ENCODE peak calls at places on chromosomes 1 and 21, in six cellular contexts. One of them, this sample, is unnamed. For H3K4me1 and H3K36me3, the result is how much of the 10 kb centered on the place peaks cover.

GRCh38 chr1:67313934-67314671 is 6.4 kb downstream of the IL12RB2 start:
- DNase-seq in prostate gland: no peak
- DNase-seq in heart left ventricle: no peak
- DNase-seq in IMR-90: no peak
- DNase-seq in tibial nerve: no peak
- DNase-seq in transverse colon: no peak
- DNase-seq in this sample: no peak

GRCh38 chr1:221741364-221741970 is 422 bp downstream of the DUSP10 start:
- DNase-seq in prostate gland: no peak
- DNase-seq in heart left ventricle: peak
- DNase-seq in IMR-90: peak
- DNase-seq in tibial nerve: no peak
- DNase-seq in transverse colon: peak
- DNase-seq in this sample: peak

GRCh38 chr1:3237994-3238704 is 169.1 kb downstream of the PRDM16 start:
- DNase-seq in prostate gland: no peak
- DNase-seq in heart left ventricle: no peak
- DNase-seq in IMR-90: no peak
- DNase-seq in tibial nerve: no peak
- DNase-seq in transverse colon: no peak
- DNase-seq in this sample: no peak

GRCh38 chr1:184970691-184971161 is 3.6 kb downstream of the NIBAN1 start:
- DNase-seq in prostate gland: no peak
- DNase-seq in heart left ventricle: no peak
- DNase-seq in IMR-90: peak
- DNase-seq in tibial nerve: no peak
- DNase-seq in transverse colon: no peak
- DNase-seq in this sample: no peak

GRCh38 chr1:226798427-226799411 is 59.6 kb upstream of the ITPKB start:
- DNase-seq in prostate gland: no peak
- DNase-seq in heart left ventricle: no peak
- DNase-seq in IMR-90: no peak
- DNase-seq in tibial nerve: no peak
- DNase-seq in transverse colon: peak
- DNase-seq in this sample: peak

GRCh38 chr1:67880056-67880601 is 46.9 kb upstream of the GNG12 start:
- DNase-seq in prostate gland: no peak
- DNase-seq in heart left ventricle: no peak
- DNase-seq in IMR-90: peak
- DNase-seq in tibial nerve: no peak
- DNase-seq in transverse colon: no peak
- DNase-seq in this sample: no peak

GRCh38 chr1:6077506-6077905 is 31.8 kb downstream of the KCNAB2 start:
- DNase-seq in prostate gland: no peak
- DNase-seq in heart left ventricle: no peak
- DNase-seq in IMR-90: no peak
- DNase-seq in tibial nerve: no peak
- DNase-seq in transverse colon: no peak
- DNase-seq in this sample: no peak

GRCh38 chr1:244074559-244075171 is 23.6 kb downstream of the ZBTB18 start:
- DNase-seq in prostate gland: no peak
- DNase-seq in heart left ventricle: no peak
- DNase-seq in IMR-90: no peak
- DNase-seq in tibial nerve: no peak
- DNase-seq in transverse colon: peak
- DNase-seq in this sample: no peak

GRCh38 chr1:21944261-21945074 is 7.4 kb upstream of the HSPG2 start:
- DNase-seq in prostate gland: peak
- DNase-seq in heart left ventricle: no peak
- DNase-seq in IMR-90: no peak
- DNase-seq in tibial nerve: no peak
- DNase-seq in transverse colon: no peak
- DNase-seq in this sample: no peak

GRCh38 chr1:77975907-77976306 is 3.0 kb downstream of the FUBP1 start:
- DNase-seq in prostate gland: no peak
- DNase-seq in heart left ventricle: no peak
- DNase-seq in IMR-90: no peak
- DNase-seq in tibial nerve: no peak
- DNase-seq in transverse colon: no peak
- DNase-seq in this sample: no peak

GRCh38 chr21:33478182-33478581 is 1.6 kb downstream of the TMEM50B start:
- DNase-seq in prostate gland: no peak
- DNase-seq in heart left ventricle: no peak
- DNase-seq in IMR-90: no peak
- DNase-seq in tibial nerve: no peak
- DNase-seq in transverse colon: no peak
- DNase-seq in this sample: no peak

GRCh38 chr1:22289251-22289995 is 146.5 kb upstream of the WNT4 start:
- DNase-seq in prostate gland: no peak
- DNase-seq in heart left ventricle: no peak
- DNase-seq in IMR-90: no peak
- DNase-seq in tibial nerve: no peak
- DNase-seq in transverse colon: no peak
- DNase-seq in this sample: no peak

GRCh38 chr1:201696217-201696761 is 132.7 kb upstream of the IPO9 start:
- DNase-seq in prostate gland: peak
- DNase-seq in heart left ventricle: peak
- DNase-seq in IMR-90: peak
- DNase-seq in tibial nerve: peak
- DNase-seq in transverse colon: peak
- DNase-seq in this sample: peak

GRCh38 chr1:91015358-91015780 is 6.5 kb downstream of the ZNF644 start:
- DNase-seq in prostate gland: no peak
- DNase-seq in heart left ventricle: no peak
- DNase-seq in IMR-90: no peak
- DNase-seq in tibial nerve: no peak
- DNase-seq in transverse colon: no peak
- DNase-seq in this sample: no peak

GRCh38 chr1:51518730-51519047 is 377 bp downstream of the EPS15 start:
- DNase-seq in prostate gland: peak
- DNase-seq in heart left ventricle: peak
- DNase-seq in IMR-90: peak
- DNase-seq in tibial nerve: no peak
- DNase-seq in transverse colon: peak
- DNase-seq in this sample: peak

GRCh38 chr1:52551476-52552235 is 1.2 kb downstream of the TUT4 start:
- DNase-seq in prostate gland: no peak
- DNase-seq in heart left ventricle: no peak
- DNase-seq in IMR-90: peak
- DNase-seq in tibial nerve: no peak
- DNase-seq in transverse colon: peak
- DNase-seq in this sample: no peak

GRCh38 chr1:85339089-85339488 is 62.7 kb upstream of the BCL10 start:
- DNase-seq in prostate gland: no peak
- DNase-seq in heart left ventricle: no peak
- DNase-seq in IMR-90: peak
- DNase-seq in tibial nerve: no peak
- DNase-seq in transverse colon: no peak
- DNase-seq in this sample: no peak

GRCh38 chr1:43285269-43285986 is at the start of gene C1orf210:
- DNase-seq in prostate gland: peak
- DNase-seq in heart left ventricle: peak
- DNase-seq in IMR-90: no peak
- DNase-seq in tibial nerve: no peak
- DNase-seq in transverse colon: peak
- DNase-seq in this sample: peak

GRCh38 chr1:1403543-1404112 is 3.5 kb downstream of the MRPL20 start:
- DNase-seq in prostate gland: no peak
- DNase-seq in heart left ventricle: no peak
- DNase-seq in IMR-90: no peak
- DNase-seq in tibial nerve: no peak
- DNase-seq in transverse colon: no peak
- DNase-seq in this sample: no peak

GRCh38 chr1:55214214-55214902 is 806 bp downstream of the USP24 start:
- DNase-seq in prostate gland: peak
- DNase-seq in heart left ventricle: peak
- DNase-seq in IMR-90: no peak
- DNase-seq in tibial nerve: peak
- DNase-seq in transverse colon: peak
- DNase-seq in this sample: peak

GRCh38 chr1:34441661-34442060 is 265.0 kb downstream of the C1orf94 start:
- DNase-seq in prostate gland: no peak
- DNase-seq in heart left ventricle: no peak
- DNase-seq in IMR-90: no peak
- DNase-seq in tibial nerve: no peak
- DNase-seq in transverse colon: no peak
- DNase-seq in this sample: peak

GRCh38 chr1:151211972-151212705 is 13.8 kb downstream of the PIP5K1A start:
- DNase-seq in prostate gland: no peak
- DNase-seq in heart left ventricle: no peak
- DNase-seq in IMR-90: no peak
- DNase-seq in tibial nerve: no peak
- DNase-seq in transverse colon: no peak
- DNase-seq in this sample: no peak

GRCh38 chr1:158095737-158096335 is 84.9 kb upstream of the CD1D start:
- DNase-seq in prostate gland: no peak
- DNase-seq in heart left ventricle: no peak
- DNase-seq in IMR-90: peak
- DNase-seq in tibial nerve: no peak
- DNase-seq in transverse colon: peak
- DNase-seq in this sample: peak

GRCh38 chr21:44365251-44365966 is 12.0 kb downstream of the TRPM2 start:
- DNase-seq in prostate gland: no peak
- DNase-seq in heart left ventricle: no peak
- DNase-seq in IMR-90: no peak
- DNase-seq in tibial nerve: no peak
- DNase-seq in transverse colon: no peak
- DNase-seq in this sample: no peak

GRCh38 chr1:189899686-189900495 is 577.8 kb downstream of the BRINP3 start:
- DNase-seq in prostate gland: no peak
- DNase-seq in heart left ventricle: no peak
- DNase-seq in IMR-90: no peak
- DNase-seq in tibial nerve: no peak
- DNase-seq in transverse colon: no peak
- DNase-seq in this sample: no peak

GRCh38 chr1:12594966-12595838 is 22.8 kb downstream of the DHRS3 start:
- DNase-seq in prostate gland: peak
- DNase-seq in heart left ventricle: peak
- DNase-seq in IMR-90: peak
- DNase-seq in tibial nerve: no peak
- DNase-seq in transverse colon: peak
- DNase-seq in this sample: peak
- H3K4me1 ChIP-seq in prostate gland: half or more
- H3K4me1 ChIP-seq in heart left ventricle: half or more
- H3K4me1 ChIP-seq in IMR-90: under half
- H3K4me1 ChIP-seq in tibial nerve: under half
- H3K4me1 ChIP-seq in transverse colon: under half
- H3K4me1 ChIP-seq in this sample: half or more

GRCh38 chr1:93253471-93253870 is 72.9 kb downstream of the CCDC18 start:
- DNase-seq in prostate gland: no peak
- DNase-seq in heart left ventricle: no peak
- DNase-seq in IMR-90: no peak
- DNase-seq in tibial nerve: no peak
- DNase-seq in transverse colon: no peak
- DNase-seq in this sample: no peak
- H3K36me3 ChIP-seq in prostate gland: under half
- H3K36me3 ChIP-seq in heart left ventricle: under half
- H3K36me3 ChIP-seq in IMR-90: under half
- H3K36me3 ChIP-seq in tibial nerve: under half
- H3K36me3 ChIP-seq in transverse colon: under half
- H3K36me3 ChIP-seq in this sample: under half

GRCh38 chr1:24959623-24959975 is 29.5 kb upstream of the RUNX3 start:
- DNase-seq in prostate gland: no peak
- DNase-seq in heart left ventricle: no peak
- DNase-seq in IMR-90: no peak
- DNase-seq in tibial nerve: no peak
- DNase-seq in transverse colon: no peak
- DNase-seq in this sample: no peak

GRCh38 chr1:24960071-24960801 is 30.2 kb upstream of the RUNX3 start:
- DNase-seq in prostate gland: no peak
- DNase-seq in heart left ventricle: peak
- DNase-seq in IMR-90: no peak
- DNase-seq in tibial nerve: no peak
- DNase-seq in transverse colon: no peak
- DNase-seq in this sample: no peak

GRCh38 chr1:24957016-24957807 is 27.1 kb upstream of the RUNX3 start:
- DNase-seq in prostate gland: no peak
- DNase-seq in heart left ventricle: peak
- DNase-seq in IMR-90: no peak
- DNase-seq in tibial nerve: no peak
- DNase-seq in transverse colon: no peak
- DNase-seq in this sample: no peak

GRCh38 chr1:24957808-24958752 is 28.0 kb upstream of the RUNX3 start:
- DNase-seq in prostate gland: no peak
- DNase-seq in heart left ventricle: peak
- DNase-seq in IMR-90: no peak
- DNase-seq in tibial nerve: no peak
- DNase-seq in transverse colon: no peak
- DNase-seq in this sample: no peak

GRCh38 chr1:24958766-24959622 is 28.9 kb upstream of the RUNX3 start:
- DNase-seq in prostate gland: no peak
- DNase-seq in heart left ventricle: peak
- DNase-seq in IMR-90: no peak
- DNase-seq in tibial nerve: no peak
- DNase-seq in transverse colon: no peak
- DNase-seq in this sample: no peak
- TF ChIP-seq POLR2A in prostate gland: no peak
- TF ChIP-seq POLR2A in heart left ventricle: no peak
- TF ChIP-seq POLR2A in IMR-90: no peak
- TF ChIP-seq POLR2A in tibial nerve: no peak
- TF ChIP-seq POLR2A in transverse colon: no peak
- TF ChIP-seq POLR2A in this sample: no peak

DNA sequence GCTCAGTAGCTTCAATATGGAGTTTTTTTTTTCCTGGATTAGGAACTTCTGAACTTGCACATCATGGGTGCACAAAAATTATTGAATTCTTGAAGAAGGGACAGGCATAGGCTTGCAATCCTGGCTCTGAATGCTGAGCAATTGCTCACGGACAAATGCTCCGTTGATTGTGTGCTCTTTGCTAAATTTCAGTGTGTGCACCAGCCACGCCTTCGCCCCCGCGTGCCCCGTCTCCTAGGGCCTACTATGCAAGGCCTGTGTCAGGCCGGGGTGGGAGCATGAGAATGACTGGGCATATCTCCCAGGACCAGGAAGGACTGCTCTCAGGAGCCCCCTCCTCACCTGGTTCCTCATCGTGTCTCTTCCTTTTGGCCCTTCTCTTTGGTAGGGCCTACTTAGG is 17.4 kb downstream of the IL6R start:
- DNase-seq in prostate gland: no peak
- DNase-seq in heart left ventricle: peak
- DNase-seq in IMR-90: no peak
- DNase-seq in tibial nerve: no peak
- DNase-seq in transverse colon: no peak
- DNase-seq in this sample: no peak
- H3K4me1 ChIP-seq in prostate gland: half or more
- H3K4me1 ChIP-seq in heart left ventricle: under half
- H3K4me1 ChIP-seq in IMR-90: under half
- H3K4me1 ChIP-seq in tibial nerve: under half
- H3K4me1 ChIP-seq in transverse colon: half or more
- H3K4me1 ChIP-seq in this sample: half or more

GRCh38 chr1:175788586-175789252 is 45.3 kb upstream of the TNR start:
- DNase-seq in prostate gland: no peak
- DNase-seq in heart left ventricle: no peak
- DNase-seq in IMR-90: no peak
- DNase-seq in tibial nerve: no peak
- DNase-seq in transverse colon: no peak
- DNase-seq in this sample: no peak
- H3K36me3 ChIP-seq in prostate gland: under half
- H3K36me3 ChIP-seq in heart left ventricle: under half
- H3K36me3 ChIP-seq in IMR-90: under half
- H3K36me3 ChIP-seq in tibial nerve: under half
- H3K36me3 ChIP-seq in transverse colon: under half
- H3K36me3 ChIP-seq in this sample: under half

This sample was measured in body of pancreas.